ENCODE peak calls at places on chromosomes 6 and 20, in four cellular contexts. U, H, Y and W are unnamed samples.

GRCh38 chr20:46202758-46203509 is 84.8 kb downstream of the CD40 start:
- DNase-seq in U (no peak), H (peak), Y (no peak), W (no peak)

GRCh38 chr6:87094576-87094975 is 330 bp downstream of the CGA start:
- DNase-seq in Y (no peak), H (no peak), U (no peak), W (no peak)

GRCh38 chr6:12022903-12023522 is 10.9 kb downstream of the HIVEP1 start:
- DNase-seq in H (no peak), U (no peak), Y (no peak), W (no peak)

GRCh38 chr6:5765141-5765760 is 241.5 kb downstream of the NRN1 start:
- DNase-seq in Y (no peak), H (no peak), U (no peak), W (no peak)

GRCh38 chr6:37990762-37991525 is 171.4 kb downstream of the ZFAND3 start:
- DNase-seq in Y (no peak), H (no peak), U (no peak), W (no peak)

GRCh38 chr6:39934060-39934757 is at the start of gene MOCS1:
- DNase-seq in U (no peak), H (peak), Y (peak), W (no peak)

GRCh38 chr6:151847064-151847463 is 39.6 kb downstream of the ESR1 start:
- DNase-seq in Y (no peak), U (no peak), H (peak), W (peak)

GRCh38 chr20:59438201-59438600 is 137.8 kb downstream of the EDN3 start:
- DNase-seq in U (no peak), H (no peak), Y (no peak), W (no peak)

GRCh38 chr20:50085481-50086365 is 27.2 kb downstream of the UBE2V1 start:
- DNase-seq in Y (peak), H (no peak), U (peak), W (peak)

GRCh38 chr6:25280617-25280990 is 1.4 kb downstream of the CARMIL1 start:
- DNase-seq in Y (no peak), U (no peak), H (no peak), W (no peak)

GRCh38 chr6:52697903-52698302 is 27.0 kb downstream of the TMEM14A start:
- DNase-seq in U (no peak), Y (no peak), H (no peak), W (no peak)

GRCh38 chr6:89281779-89282246 is 33.3 kb downstream of the GABRR2 start:
- DNase-seq in Y (peak), H (no peak), U (peak), W (peak)

GRCh38 chr6:105985816-105986632 is 100.1 kb upstream of the PRDM1 start:
- DNase-seq in U (no peak), Y (peak), H (no peak), W (peak)

GRCh38 chr6:139027620-139028182 is 844 bp upstream of the ABRACL start:
- DNase-seq in U (no peak), Y (peak), H (no peak), W (peak)

GRCh38 chr20:57892471-57892870 is 182.7 kb upstream of the PMEPA1 start:
- DNase-seq in U (no peak), Y (no peak), H (no peak), W (no peak)

GRCh38 chr20:45317826-45318225 is 9.7 kb upstream of the MATN4 start:
- DNase-seq in U (no peak), H (no peak), Y (no peak), W (no peak)

GRCh38 chr6:125124250-125124777 is 29.3 kb upstream of the TPD52L1 start:
- DNase-seq in Y (no peak), H (no peak), U (no peak), W (no peak)

GRCh38 chr6:44672838-44673237 is 285.3 kb downstream of the CDC5L start:
- DNase-seq in H (no peak), U (no peak), Y (no peak), W (no peak)

GRCh38 chr6:155183095-155183494 is 80.7 kb upstream of the CLDN20 start:
- DNase-seq in U (no peak), H (no peak), Y (no peak), W (peak)

GRCh38 chr6:11328613-11329247 is 96.3 kb upstream of the NEDD9 start:
- DNase-seq in H (no peak), Y (no peak), U (no peak), W (no peak)

GRCh38 chr6:107244082-107244741 is 128.9 kb upstream of the BEND3 start:
- DNase-seq in U (no peak), H (no peak), Y (no peak), W (no peak)

GRCh38 chr20:5570442-5570841 is 179.8 kb upstream of the SHLD1 start:
- DNase-seq in Y (no peak), U (no peak), H (no peak), W (no peak)

GRCh38 chr20:57205625-57206219 is 60.7 kb downstream of the BMP7 start:
- DNase-seq in U (no peak), H (no peak), Y (no peak), W (no peak)

GRCh38 chr20:13824459-13824858 is 39.6 kb downstream of the NDUFAF5 start:
- DNase-seq in U (no peak), Y (no peak), H (no peak), W (no peak)

GRCh38 chr6:30752164-30752927 is 8.0 kb upstream of the IER3 start:
- DNase-seq in U (no peak), H (peak), Y (peak), W (peak)
- TF ChIP-seq POLR2A in U (no peak), H (no peak), Y (no peak), W (no peak)

GRCh38 chr20:47774081-47774777 is 11.1 kb downstream of the SULF2 start:
- DNase-seq in Y (peak), H (no peak), U (no peak), W (no peak)
- TF ChIP-seq POLR2A in Y (peak), H (no peak), U (no peak), W (no peak)

DNA sequence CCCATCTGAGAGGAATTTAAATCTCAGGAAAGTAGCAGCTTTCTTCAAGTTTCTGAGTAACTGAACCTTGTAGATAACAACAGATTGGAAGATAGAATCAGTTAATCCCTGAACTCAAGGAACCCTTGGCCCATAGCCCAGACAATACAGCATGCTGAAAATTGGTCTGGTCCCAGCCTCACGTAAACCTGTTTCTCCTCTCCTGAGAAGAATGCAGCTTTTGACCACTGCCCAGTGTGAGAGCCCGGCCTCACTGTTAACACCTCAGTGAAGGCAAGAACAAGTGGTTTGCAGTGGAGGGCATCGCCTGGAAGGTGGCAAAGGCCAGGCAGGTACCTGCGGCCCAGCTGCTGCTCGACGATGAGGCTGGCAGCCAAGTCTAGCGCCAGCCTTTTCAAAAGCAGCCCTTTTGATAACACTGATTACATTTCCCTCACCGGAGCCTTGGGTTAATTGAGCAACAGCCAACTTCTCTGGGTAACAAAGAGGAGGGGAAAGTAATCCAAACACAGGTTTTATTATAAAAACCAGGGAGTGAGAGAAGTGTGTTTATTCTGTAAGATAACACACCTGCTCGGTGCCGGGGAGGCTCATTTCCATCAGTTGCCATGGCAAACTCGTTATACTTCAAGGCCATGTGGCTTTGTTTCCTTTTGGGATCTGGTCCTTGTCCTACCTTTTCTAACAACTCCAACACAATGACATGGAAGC is 54.0 kb downstream of the TRAF3IP2 start:
- DNase-seq in H (no peak), Y (peak), U (no peak), W (no peak)
- TF ChIP-seq POLR2A in H (no peak), Y (no peak), U (no peak), W (no peak)

GRCh38 chr6:34233867-34234266 is 2.8 kb upstream of the HMGA1 start:
- DNase-seq in Y (no peak), U (no peak), H (no peak), W (no peak)

GRCh38 chr6:34237316-34237721 is 646 bp downstream of the HMGA1 start:
- DNase-seq in Y (no peak), H (no peak), U (no peak), W (peak)

GRCh38 chr6:34234667-34235604 is 1.7 kb upstream of the HMGA1 start:
- DNase-seq in Y (peak), U (no peak), H (no peak), W (peak)

GRCh38 chr6:34236423-34237315 is at the start of gene HMGA1:
- DNase-seq in U (peak), H (peak), Y (peak), W (peak)

GRCh38 chr6:34235605-34236422 is 859 bp upstream of the HMGA1 start:
- DNase-seq in U (no peak), Y (peak), H (peak), W (peak)
- TF ChIP-seq POLR2A in U (peak), Y (peak), H (no peak), W (no peak)

DNA sequence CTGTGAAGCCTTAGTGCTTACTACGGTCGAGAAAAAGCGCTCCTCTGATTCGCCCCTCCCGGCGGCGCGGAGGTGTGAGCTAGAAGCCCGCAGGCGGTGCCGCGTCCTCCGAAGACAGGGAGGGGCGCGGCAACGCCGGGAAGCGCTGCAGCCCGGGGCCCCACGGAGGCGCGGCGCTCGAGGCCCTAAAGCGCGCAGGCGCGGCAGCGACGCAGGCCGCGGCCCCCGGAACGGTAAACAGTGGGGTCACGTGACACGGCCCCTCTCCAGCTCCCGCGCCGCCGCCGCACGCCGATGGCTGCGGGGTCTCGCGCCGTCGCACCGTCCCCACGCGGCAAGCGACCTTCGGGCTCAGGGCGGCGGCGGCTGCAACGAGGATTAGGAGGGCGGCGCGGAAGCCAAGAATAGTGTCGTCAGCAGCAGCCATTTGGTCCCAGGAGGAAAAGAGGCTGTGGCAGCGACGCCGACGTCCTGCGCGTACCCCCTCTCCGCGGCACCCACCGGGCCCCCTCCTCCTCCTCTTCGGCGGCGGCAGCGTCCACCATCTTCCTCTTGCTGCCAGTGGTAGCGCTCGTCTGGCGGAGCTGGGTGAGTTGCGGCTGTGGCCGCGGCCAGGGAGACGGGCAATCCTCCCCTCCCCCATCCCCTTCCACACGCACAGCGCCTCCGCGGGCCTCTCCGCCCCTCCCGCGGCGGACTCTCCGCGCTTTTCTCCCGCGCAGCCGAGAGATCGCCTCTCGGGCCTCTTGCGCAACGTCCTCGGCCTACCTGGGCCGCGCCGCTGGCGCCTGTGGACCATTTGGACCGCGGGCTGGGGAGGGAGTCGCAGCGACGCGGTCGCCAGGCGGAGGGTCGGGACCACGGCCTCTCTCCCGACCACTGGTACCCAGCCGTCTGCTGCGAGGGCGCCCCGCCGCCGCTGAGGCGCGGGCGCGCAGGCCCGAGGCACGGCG is at the start of gene PHF3:
- DNase-seq in Y (peak), U (peak), H (peak), W (peak)
- TF ChIP-seq POLR2A in Y (peak), U (peak), H (peak), W (peak)

GRCh38 chr20:41316602-41317535 is 662 bp downstream of the ZHX3 start:
- DNase-seq in U (peak), Y (peak), H (peak), W (peak)

GRCh38 chr20:41321003-41321402 is 3.5 kb upstream of the ZHX3 start:
- DNase-seq in H (no peak), Y (no peak), U (no peak), W (peak)

GRCh38 chr20:41316009-41316408 is 1.5 kb downstream of the ZHX3 start:
- DNase-seq in H (no peak), Y (no peak), U (no peak), W (no peak)

GRCh38 chr20:41318271-41318649 is 729 bp upstream of the ZHX3 start:
- DNase-seq in H (no peak), Y (no peak), U (no peak), W (no peak)

GRCh38 chr20:41317536-41318270 is at the start of gene ZHX3:
- DNase-seq in H (peak), U (peak), Y (peak), W (peak)
- TF ChIP-seq POLR2A in H (peak), U (peak), Y (peak), W (peak)

GRCh38 chr20:43511879-43512278 is 4.4 kb downstream of the L3MBTL1 start:
- DNase-seq in U (no peak), H (no peak), Y (no peak), W (no peak)
- TF ChIP-seq POLR2A in U (no peak), H (no peak), Y (no peak), W (no peak)

DNA sequence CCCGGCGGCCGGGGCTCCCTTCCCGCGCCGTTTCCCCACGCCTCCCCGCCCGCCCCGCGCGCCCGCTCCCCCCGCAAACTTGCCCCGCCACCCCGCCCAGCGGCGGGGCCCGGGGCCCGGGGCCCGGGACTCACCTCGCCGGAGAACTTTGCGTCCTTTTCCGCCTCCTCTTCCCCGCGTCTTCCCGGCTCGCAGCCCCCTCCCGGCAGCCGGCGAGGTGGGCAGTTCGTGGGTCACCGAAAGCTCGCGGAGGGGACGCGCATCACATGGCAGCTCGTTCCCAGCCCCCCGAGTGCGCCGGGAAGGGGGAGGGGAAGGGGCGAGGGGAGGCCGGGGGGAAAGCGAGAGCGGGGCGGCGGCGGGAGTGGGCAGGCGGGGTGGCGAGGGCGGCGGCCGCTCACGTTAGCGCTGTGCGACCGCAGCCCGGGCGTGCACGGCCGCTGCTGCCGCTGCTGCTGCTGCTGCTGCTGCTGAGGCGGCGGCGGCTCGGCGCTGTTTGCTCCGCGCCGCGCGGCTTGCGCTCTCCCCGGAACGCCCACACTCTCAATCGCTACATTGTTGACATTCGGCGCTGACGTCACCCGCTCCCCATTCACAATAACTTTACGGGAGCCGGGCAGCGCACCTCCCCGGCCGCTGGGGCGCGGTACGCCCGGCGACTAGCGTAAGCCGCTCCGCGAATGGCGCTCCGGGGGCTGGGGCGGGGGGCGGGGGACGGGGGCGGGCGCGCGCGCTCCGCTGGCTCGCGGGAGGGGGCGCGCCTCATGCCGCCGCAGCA is at the start of gene BACH2:
- DNase-seq in U (peak), Y (peak), H (peak), W (peak)
- TF ChIP-seq POLR2A in U (no peak), Y (peak), H (peak), W (no peak)

DNA sequence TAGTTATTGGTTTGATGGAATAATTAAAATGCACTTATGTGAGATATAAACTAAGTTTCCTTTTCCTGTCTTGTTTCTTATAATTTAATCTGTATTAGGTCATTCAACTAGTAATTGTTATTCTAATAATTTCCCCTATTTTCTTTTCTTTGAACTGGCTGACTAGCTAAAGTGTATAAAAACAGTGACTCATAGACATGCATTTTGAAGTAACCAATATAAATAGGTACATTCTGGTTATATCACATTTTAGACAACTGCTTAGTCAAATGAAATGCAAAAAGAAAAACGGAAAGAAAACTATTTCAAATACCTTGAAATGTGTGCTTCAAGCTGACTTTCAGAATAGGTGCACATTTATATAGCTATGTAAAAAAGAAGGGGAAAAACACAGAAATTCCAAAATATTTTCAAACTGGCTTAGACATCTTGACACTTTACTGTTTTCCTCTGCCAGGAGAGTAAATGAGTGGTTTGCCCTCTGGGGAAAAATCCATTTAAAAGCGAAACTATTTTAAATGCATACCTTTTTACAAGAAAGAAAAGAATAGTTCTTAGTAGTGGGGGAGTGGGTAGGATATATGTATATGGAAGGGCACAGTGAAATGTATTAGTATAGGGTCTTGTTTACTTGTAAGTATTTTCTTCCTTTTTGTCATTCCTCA is 28.3 kb downstream of the KCNQ5 start:
- DNase-seq in Y (no peak), U (no peak), H (no peak), W (no peak)
- TF ChIP-seq POLR2A in Y (no peak), U (no peak), H (no peak), W (no peak)